ENCODE peak calls at places on chromosome 1, in six cellular contexts. W is GM13977; I is stimulated activated CD8-positive, alpha-beta memory T cell treated with anti-CD3 and anti-CD28 coated beads, Interleukin-15, amount 100 ng/mL, for 4 hours; Y is pancreas; Z is IMR-90; T is stimulated activated CD4-positive, alpha-beta T cell treated with anti-CD3 and anti-CD28 coated beads, Interleukin-1b, Interleukin-23, amount 100 ng/mL, for 4 hours. K is an unnamed sample.

GRCh38 chr1:236204656-236205055 is 62.3 kb downstream of the GPR137B start:
- DNase-seq in W (no peak), Z (peak; percentile 30), T (no peak), I (no peak), Y (no peak), K (no peak)

GRCh38 chr1:62356257-62356835 is 37.1 kb upstream of the KANK4 start:
- DNase-seq in T (no peak), W (peak; percentile 39), Z (peak; percentile 70), Y (no peak), I (no peak), K (no peak)

GRCh38 chr1:93200086-93200620 is 19.6 kb downstream of the CCDC18 start:
- DNase-seq in T (no peak), I (no peak), Y (no peak), W (no peak), Z (peak; percentile 13), K (no peak)

GRCh38 chr1:216665381-216665780 is 57.8 kb downstream of the ESRRG start:
- DNase-seq in W (no peak), Z (peak; percentile 74), I (no peak), T (no peak), Y (no peak), K (no peak)

GRCh38 chr1:211352985-211353515 is 26.4 kb downstream of the TRAF5 start:
- DNase-seq in T (peak; percentile 54), Y (no peak), I (no peak), W (peak; percentile 69), Z (no peak), K (no peak)

GRCh38 chr1:30650038-30650958 is 73.1 kb downstream of the MATN1 start:
- DNase-seq in Y (peak; percentile 38), Z (no peak), I (no peak), T (no peak), W (no peak), K (no peak)

GRCh38 chr1:147115496-147115895 is 56.8 kb downstream of the PRKAB2 start:
- DNase-seq in W (no peak), I (no peak), T (no peak), Y (no peak), Z (no peak), K (no peak)

GRCh38 chr1:160096491-160097116 is 1.8 kb downstream of the IGSF8 start:
- DNase-seq in T (no peak), Y (no peak), I (no peak), Z (peak; percentile 52), W (no peak), K (no peak)

GRCh38 chr1:66304128-66304527 is 229.8 kb upstream of the SGIP1 start:
- DNase-seq in T (no peak), I (no peak), Y (no peak), Z (no peak), W (no peak), K (no peak)

GRCh38 chr1:21659099-21659923 is 9.8 kb downstream of the RAP1GAP start:
- DNase-seq in W (peak; percentile 97), T (peak; percentile 65), Z (peak; percentile 36), I (peak; percentile 44), Y (peak; percentile 94), K (peak; percentile 72)

GRCh38 chr1:24021403-24022266 is 41.5 kb upstream of the SRSF10 start:
- DNase-seq in Y (no peak), I (no peak), Z (no peak), W (no peak), T (no peak), K (no peak)

GRCh38 chr1:183970516-183971300 is 66.8 kb downstream of the COLGALT2 start:
- DNase-seq in T (no peak), Z (no peak), I (no peak), Y (no peak), W (no peak), K (no peak)

GRCh38 chr1:109823543-109824348 is 60.0 kb upstream of the EPS8L3 start:
- DNase-seq in Z (no peak), Y (no peak), T (no peak), W (no peak), I (no peak), K (no peak)

GRCh38 chr1:55877440-55878232 is 662.5 kb upstream of the USP24 start:
- DNase-seq in Z (peak; percentile 28), Y (no peak), W (no peak), I (no peak), T (no peak), K (no peak)

GRCh38 chr1:208249300-208249699 is 5.1 kb upstream of the PLXNA2 start:
- DNase-seq in Z (no peak), W (no peak), Y (no peak), I (no peak), T (no peak), K (no peak)

GRCh38 chr1:180899262-180899661 is 13.4 kb upstream of the KIAA1614 start:
- DNase-seq in Y (no peak), T (no peak), W (no peak), I (no peak), Z (no peak), K (no peak)

GRCh38 chr1:170461762-170462384 is 70.1 kb upstream of the GORAB start:
- DNase-seq in W (no peak), Z (peak; percentile 75), Y (no peak), T (no peak), I (no peak), K (no peak)

GRCh38 chr1:208100906-208101305 is 143.3 kb downstream of the PLXNA2 start:
- DNase-seq in I (no peak), Y (no peak), T (no peak), W (no peak), Z (peak; percentile 49), K (no peak)

GRCh38 chr1:209899948-209900347 is 38.1 kb upstream of the SYT14 start:
- DNase-seq in I (no peak), Z (no peak), T (no peak), Y (no peak), W (peak; percentile 38), K (no peak)

GRCh38 chr1:184028854-184029623 is 8.5 kb downstream of the COLGALT2 start:
- DNase-seq in I (no peak), Z (no peak), W (no peak), T (no peak), Y (peak; percentile 82), K (no peak)

GRCh38 chr1:209703834-209704504 is 677 bp upstream of the HSD11B1 start:
- DNase-seq in I (no peak), Y (no peak), W (no peak), Z (no peak), T (no peak), K (no peak)

GRCh38 chr1:237358555-237358954 is 316.6 kb downstream of the RYR2 start:
- DNase-seq in W (no peak), I (no peak), T (no peak), Z (no peak), Y (no peak), K (no peak)

GRCh38 chr1:33057095-33057494 is 20.4 kb upstream of the AK2 start:
- DNase-seq in Z (no peak), T (no peak), W (no peak), Y (no peak), I (no peak), K (no peak)